ENCODE peak calls at places on chromosomes 16 and 17, in eight cellular contexts. F is transverse colon, E is uterus, W is adrenal gland, Y is esophagus squamous epithelium, K is stomach, V is IMR-90, B is upper lobe of left lung. M is an unnamed sample.

GRCh38 chr17:258906-259305 is 77.5 kb upstream of the DOC2B start:
- DNase-seq in F (no peak), V (no peak), K (peak), B (no peak), Y (no peak), E (peak), W (no peak), M (no peak)

GRCh38 chr17:14197582-14197981 is 39.1 kb downstream of the CDRT15 start:
- DNase-seq in F (peak), E (no peak), B (no peak), Y (no peak), K (peak), W (no peak), V (no peak), M (no peak)

GRCh38 chr17:35496470-35497290 is 40.8 kb downstream of the SLFN12L start:
- DNase-seq in B (peak), F (no peak), K (no peak), W (no peak), E (no peak), Y (no peak), V (no peak), M (no peak)

GRCh38 chr16:379961-380836 is 1.6 kb downstream of the PGAP6 start:
- DNase-seq in F (no peak), W (no peak), E (no peak), V (no peak), K (no peak), B (peak), Y (no peak), M (no peak)

GRCh38 chr16:22789281-22789945 is 24.5 kb upstream of the HS3ST2 start:
- DNase-seq in E (no peak), Y (no peak), F (no peak), K (no peak), V (no peak), W (no peak), B (no peak), M (no peak)

GRCh38 chr16:878886-879285 is 78.4 kb upstream of the GNG13 start:
- DNase-seq in W (no peak), V (no peak), K (no peak), E (no peak), B (no peak), F (no peak), Y (no peak), M (no peak)

GRCh38 chr17:80236911-80237310 is 16.7 kb downstream of the SLC26A11 start:
- DNase-seq in F (no peak), V (no peak), B (no peak), W (no peak), Y (no peak), K (no peak), E (no peak), M (no peak)

GRCh38 chr17:82097187-82097918 is 683 bp downstream of the FASN start:
- DNase-seq in F (peak), V (peak), B (peak), W (peak), E (peak), K (peak), Y (no peak), M (peak)

GRCh38 chr17:39222866-39223834 is 2.6 kb downstream of the STAC2 start:
- DNase-seq in V (no peak), F (no peak), B (no peak), Y (no peak), E (no peak), W (no peak), K (no peak), M (no peak)

GRCh38 chr16:7962480-7962879 is 627.8 kb downstream of the TMEM114 start:
- DNase-seq in W (no peak), E (no peak), B (no peak), V (no peak), K (no peak), F (no peak), Y (no peak), M (no peak)

GRCh38 chr17:38749222-38750043 is 1.3 kb upstream of the PCGF2 start:
- DNase-seq in B (peak), Y (no peak), W (peak), K (peak), V (peak), F (peak), E (peak), M (peak)

DNA sequence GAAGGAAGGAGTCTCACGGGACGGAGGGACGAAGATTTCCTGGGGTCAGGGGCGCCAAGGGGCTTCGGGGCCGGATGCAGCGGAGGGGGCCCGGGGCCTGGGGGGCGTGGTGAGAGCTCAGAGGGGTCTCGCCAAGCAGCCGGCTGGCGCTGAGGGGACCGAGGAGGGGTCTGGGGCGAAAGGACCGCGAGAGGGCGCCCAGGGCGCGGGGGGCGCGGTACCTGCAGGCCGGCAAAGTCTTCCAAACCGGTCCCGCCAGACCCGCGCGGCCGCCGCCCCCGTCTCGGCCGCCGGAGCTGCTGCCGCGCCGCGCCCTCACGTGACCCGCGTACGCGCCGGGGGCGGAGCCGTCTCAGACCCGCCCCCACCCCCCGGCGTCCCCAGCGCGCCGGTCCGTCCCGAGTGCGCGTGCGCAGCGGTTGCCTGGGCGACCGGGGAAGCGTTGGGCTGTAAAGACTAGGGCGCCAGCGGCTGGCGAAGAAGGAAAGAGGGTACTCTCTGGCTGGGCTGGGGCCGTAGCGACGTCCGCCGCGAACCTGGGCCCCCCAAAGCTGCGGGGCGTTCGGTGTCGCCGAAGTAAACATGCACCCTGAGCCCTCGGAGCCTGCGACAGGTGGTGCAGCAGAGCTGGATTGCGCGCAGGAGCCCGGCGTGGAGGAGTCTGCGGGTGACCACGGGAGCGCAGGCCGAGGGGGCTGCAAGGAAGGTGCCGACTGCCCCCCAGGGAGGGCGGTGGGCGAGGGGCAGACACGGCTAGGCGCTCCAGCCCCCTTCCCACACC is at the start of the genes DNAAF1 and HSDL1:
- DNase-seq in K (peak), W (peak), Y (peak), F (peak), V (peak), B (peak), E (peak), M (peak)
- TF ChIP-seq POLR2A in K (no peak), W (no peak), Y (no peak), F (no peak), V (no peak), B (peak), E (peak), M (no peak)

GRCh38 chr16:31542763-31543162 is 15.1 kb downstream of the AHSP start:
- DNase-seq in B (no peak), E (no peak), F (no peak), V (no peak), K (no peak), Y (no peak), W (no peak), M (no peak)

GRCh38 chr16:31535737-31536136 is 8.0 kb downstream of the AHSP start:
- DNase-seq in B (no peak), K (no peak), F (no peak), V (no peak), E (no peak), W (no peak), Y (no peak), M (no peak)

GRCh38 chr16:31538199-31538598 is 10.5 kb downstream of the AHSP start:
- DNase-seq in F (no peak), B (no peak), W (no peak), Y (no peak), K (no peak), E (no peak), V (no peak), M (no peak)

GRCh38 chr16:31536804-31537361 is 9.2 kb downstream of the AHSP start:
- DNase-seq in K (no peak), W (no peak), V (no peak), Y (no peak), E (no peak), F (no peak), B (peak), M (no peak)

GRCh38 chr16:31537362-31537921 is 9.7 kb downstream of the AHSP start:
- DNase-seq in E (no peak), B (peak), Y (no peak), F (no peak), V (no peak), K (no peak), W (no peak), M (peak)
- TF ChIP-seq POLR2A in E (no peak), B (no peak), Y (no peak), F (no peak), V (no peak), K (no peak), W (no peak), M (no peak)

DNA sequence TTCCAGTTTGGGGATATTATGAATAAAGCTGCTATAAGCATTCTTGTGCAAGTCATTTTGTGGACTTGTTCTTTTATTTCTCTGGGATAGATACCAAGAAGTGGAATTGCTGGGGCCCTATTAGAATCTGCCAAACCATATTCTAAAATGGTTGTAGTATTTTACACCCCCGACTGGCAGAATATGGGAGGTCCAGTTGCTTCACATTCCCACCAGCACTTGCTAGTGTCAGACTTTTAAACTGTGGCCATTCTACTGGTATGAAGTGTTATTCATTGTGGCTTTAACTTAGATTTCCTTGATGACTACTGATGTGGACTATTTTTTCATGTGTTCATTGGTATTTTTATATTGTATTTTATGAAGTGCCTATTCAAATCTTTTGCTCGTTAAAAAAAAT is 18.1 kb upstream of the NUP93 start:
- DNase-seq in F (no peak), Y (no peak), V (peak), K (no peak), W (no peak), B (no peak), E (no peak), M (no peak)
- TF ChIP-seq POLR2A in F (no peak), Y (no peak), V (no peak), K (no peak), W (no peak), B (no peak), E (no peak), M (no peak)

GRCh38 chr16:59754854-59755253 is 1020.7 kb upstream of the GOT2 start:
- DNase-seq in E (no peak), K (no peak), V (no peak), F (no peak), B (peak), Y (no peak), W (no peak), M (peak)
- TF ChIP-seq POLR2A in E (no peak), K (no peak), V (no peak), F (no peak), B (no peak), Y (no peak), W (no peak), M (no peak)

GRCh38 chr17:78883533-78884131 is 19.4 kb downstream of the CEP295NL start:
- DNase-seq in B (peak), V (peak), E (peak), F (peak), Y (no peak), K (peak), W (peak), M (peak)
- TF ChIP-seq POLR2A in B (peak), V (peak), E (peak), F (peak), Y (no peak), K (no peak), W (peak), M (no peak)

M was measured in testis.